ENCODE peak calls at places on chromosomes 16 and 17, in ten cellular contexts. P is fibroblast of lung; T is heart right ventricle; D is kidney tubule cell; J is RCC 7860; A is KG1; E is Daoy; R is activated CD8-positive, alpha-beta memory T cell treated with anti-CD3 and anti-CD28 coated beads for 4 hours; Q is naive thymus-derived CD8-positive, alpha-beta T cell; X is stimulated activated CD8-positive, alpha-beta memory T cell treated with anti-CD3 and anti-CD28 coated beads, Interleukin-15, amount 100 ng/mL, for 24 hours. G is an unnamed sample.

GRCh38 chr17:44008205-44008909 is 3.9 kb downstream of the NAGS start:
- DNase-seq in R (no peak), E (no peak), A (no peak), J (no peak), P (no peak), X (no peak), T (no peak), Q (no peak), D (no peak), G (no peak)

GRCh38 chr17:42979511-42980273 is at the start of gene PTGES3L:
- DNase-seq in Q (peak), T (peak), P (peak), J (peak), D (peak), X (no peak), R (no peak), A (no peak), E (peak), G (peak)

GRCh38 chr16:28279006-28279405 is 13.3 kb upstream of the SBK1 start:
- DNase-seq in X (no peak), J (no peak), D (no peak), A (no peak), Q (no peak), R (no peak), T (no peak), P (no peak), E (no peak), G (no peak)

GRCh38 chr17:72749119-72749572 is 343.3 kb downstream of the SLC39A11 start:
- DNase-seq in R (no peak), D (no peak), E (no peak), X (no peak), Q (no peak), A (no peak), J (no peak), T (no peak), P (no peak), G (no peak)

GRCh38 chr17:1783271-1783670 is 21.4 kb downstream of the SERPINF1 start:
- DNase-seq in R (no peak), D (peak), E (peak), A (no peak), P (no peak), X (no peak), J (no peak), Q (no peak), T (peak), G (peak)

GRCh38 chr17:14294876-14295275 is 6.0 kb upstream of the HS3ST3B1 start:
- DNase-seq in P (no peak), T (no peak), Q (no peak), D (no peak), R (no peak), X (no peak), A (no peak), E (no peak), J (no peak), G (no peak)

GRCh38 chr16:11828696-11829095 is 22.6 kb downstream of the RSL1D1 start:
- DNase-seq in T (no peak), A (no peak), R (no peak), D (no peak), X (no peak), J (no peak), E (no peak), P (no peak), Q (no peak), G (no peak)

GRCh38 chr16:89827383-89828198 is 684 bp upstream of the SPIRE2 start:
- DNase-seq in X (no peak), R (no peak), Q (no peak), A (no peak), T (peak), J (peak), D (peak), P (peak), E (peak), G (peak)

GRCh38 chr17:17742133-17742621 is 60.9 kb downstream of the RAI1 start:
- DNase-seq in P (peak), J (no peak), E (no peak), X (no peak), Q (no peak), D (no peak), T (no peak), R (no peak), A (no peak), G (no peak)

GRCh38 chr17:14595656-14596055 is 294.8 kb downstream of the HS3ST3B1 start:
- DNase-seq in P (no peak), T (no peak), X (no peak), Q (no peak), A (no peak), D (no peak), J (no peak), R (no peak), E (no peak), G (no peak)

GRCh38 chr17:66949501-66949900 is 15.0 kb upstream of the CACNG4 start:
- DNase-seq in E (peak), A (no peak), P (peak), X (no peak), T (no peak), J (peak), R (no peak), D (no peak), Q (no peak), G (no peak)

GRCh38 chr17:28480278-28480677 is 6.8 kb downstream of the SLC13A2 start:
- DNase-seq in A (no peak), X (no peak), E (no peak), T (no peak), Q (no peak), D (no peak), P (no peak), J (no peak), R (no peak), G (no peak)

GRCh38 chr16:49019826-49020401 is 261.7 kb downstream of the CBLN1 start:
- DNase-seq in Q (no peak), A (no peak), J (no peak), R (no peak), X (no peak), T (no peak), E (peak), P (peak), D (peak), G (no peak)

GRCh38 chr17:80474933-80475915 is 1.2 kb downstream of the NPTX1 start:
- DNase-seq in J (no peak), X (no peak), Q (no peak), R (no peak), E (no peak), P (no peak), T (no peak), A (no peak), D (no peak), G (no peak)

GRCh38 chr16:80802129-80802528 is 2.3 kb downstream of the CDYL2 start:
- DNase-seq in D (no peak), E (no peak), P (no peak), T (no peak), Q (no peak), X (no peak), J (no peak), R (no peak), A (no peak), G (no peak)

GRCh38 chr17:63142836-63143235 is 176.8 kb downstream of the TANC2 start:
- DNase-seq in E (no peak), A (no peak), D (no peak), P (no peak), T (no peak), Q (no peak), X (no peak), R (no peak), J (no peak), G (no peak)

GRCh38 chr17:51805220-51805619 is 353.3 kb downstream of the CA10 start:
- DNase-seq in X (no peak), A (no peak), R (no peak), J (no peak), D (no peak), P (no peak), E (no peak), Q (no peak), T (no peak), G (no peak)

GRCh38 chr17:69518951-69519350 is 104.5 kb downstream of the MAP2K6 start:
- DNase-seq in X (no peak), R (no peak), P (no peak), A (no peak), E (no peak), Q (no peak), T (no peak), D (no peak), J (no peak), G (no peak)

GRCh38 chr16:80932725-80933124 is 74.0 kb downstream of the CMC2 start:
- DNase-seq in A (no peak), E (peak), D (peak), R (no peak), T (peak), J (peak), P (peak), X (no peak), Q (no peak), G (peak)

GRCh38 chr16:47881574-47881973 is 274.2 kb downstream of the ABCC12 start:
- DNase-seq in X (no peak), P (no peak), J (no peak), A (no peak), Q (no peak), E (no peak), D (no peak), R (no peak), T (no peak), G (no peak)

GRCh38 chr17:15912416-15912955 is 32.4 kb upstream of the ADORA2B start:
- DNase-seq in P (no peak), Q (no peak), X (no peak), J (no peak), T (no peak), E (no peak), R (no peak), A (no peak), D (no peak), G (no peak)

GRCh38 chr17:61520897-61521296 is 68.7 kb downstream of the TBX4 start:
- DNase-seq in X (no peak), T (no peak), R (no peak), D (no peak), Q (no peak), P (no peak), J (no peak), A (no peak), E (no peak), G (no peak)